ENCODE peak calls at places on chromosomes 12 and 14, in four cellular contexts. One of them, this sample, is unnamed.

GRCh38 chr14:103260629-103261124 is 73.4 kb upstream of the EIF5 start:
- DNase-seq in LHCN-M2: peak
- DNase-seq in NCI-H2227 treated with DMSO at 0.1 percent for 48 hours: peak
- DNase-seq in tibial nerve: peak
- DNase-seq in this sample: no peak

GRCh38 chr12:32366704-32367103 is 32.7 kb upstream of the FGD4 start:
- DNase-seq in LHCN-M2: no peak
- DNase-seq in tibial nerve: no peak
- DNase-seq in NCI-H2227 treated with DMSO at 0.1 percent for 48 hours: no peak
- DNase-seq in this sample: no peak

GRCh38 chr12:107372229-107372658 is 278.9 kb upstream of the CRY1 start:
- DNase-seq in NCI-H2227 treated with DMSO at 0.1 percent for 48 hours: no peak
- DNase-seq in LHCN-M2: no peak
- DNase-seq in tibial nerve: peak
- DNase-seq in this sample: no peak

GRCh38 chr12:109744991-109745942 is 31.6 kb downstream of the FAM222A start:
- DNase-seq in NCI-H2227 treated with DMSO at 0.1 percent for 48 hours: no peak
- DNase-seq in LHCN-M2: no peak
- DNase-seq in tibial nerve: no peak
- DNase-seq in this sample: no peak

GRCh38 chr14:56359245-56359644 is 220.4 kb upstream of the TMEM260 start:
- DNase-seq in NCI-H2227 treated with DMSO at 0.1 percent for 48 hours: no peak
- DNase-seq in tibial nerve: no peak
- DNase-seq in LHCN-M2: no peak
- DNase-seq in this sample: no peak

GRCh38 chr14:69460093-69460701 is 24.3 kb upstream of the PLEKHD1 start:
- DNase-seq in tibial nerve: peak
- DNase-seq in LHCN-M2: peak
- DNase-seq in NCI-H2227 treated with DMSO at 0.1 percent for 48 hours: peak
- DNase-seq in this sample: peak

GRCh38 chr14:50920482-50921225 is 23.6 kb downstream of the PYGL start:
- DNase-seq in LHCN-M2: peak
- DNase-seq in tibial nerve: no peak
- DNase-seq in NCI-H2227 treated with DMSO at 0.1 percent for 48 hours: no peak
- DNase-seq in this sample: no peak

GRCh38 chr14:106610691-106611090 is 1084.3 kb downstream of the TMEM121 start:
- DNase-seq in tibial nerve: no peak
- DNase-seq in LHCN-M2: no peak
- DNase-seq in NCI-H2227 treated with DMSO at 0.1 percent for 48 hours: no peak
- DNase-seq in this sample: no peak

This sample was measured in brain pericyte.